ENCODE peak calls at places on chromosomes 3 and 15, in four cellular contexts. One of them, this sample, is unnamed.
A peak's percentile ranks its signal among the peaks of the same experiment; 100 is the strongest.

GRCh38 chr15:88918738-88919137 is 5.6 kb upstream of the MFGE8 start:
- DNase-seq in Panc1: peak; percentile 95
- DNase-seq in NCI-H1092: no peak
- DNase-seq in psoas muscle: peak; percentile 88
- DNase-seq in this sample: peak; percentile 90

GRCh38 chr3:44339990-44340389 is 1.4 kb downstream of the TCAIM start:
- DNase-seq in Panc1: no peak
- DNase-seq in NCI-H1092: no peak
- DNase-seq in psoas muscle: no peak
- DNase-seq in this sample: no peak

GRCh38 chr3:99579246-99579645 is 59.1 kb upstream of the COL8A1 start:
- DNase-seq in Panc1: no peak
- DNase-seq in NCI-H1092: no peak
- DNase-seq in psoas muscle: no peak
- DNase-seq in this sample: no peak

GRCh38 chr3:64084640-64085039 is 61.3 kb upstream of the PSMD6 start:
- DNase-seq in Panc1: no peak
- DNase-seq in NCI-H1092: no peak
- DNase-seq in psoas muscle: no peak
- DNase-seq in this sample: peak; percentile 26

GRCh38 chr3:187261541-187261969 is 30.0 kb downstream of the MASP1 start:
- DNase-seq in Panc1: no peak
- DNase-seq in NCI-H1092: no peak
- DNase-seq in psoas muscle: no peak
- DNase-seq in this sample: no peak

GRCh38 chr15:27398631-27399030 is 427.6 kb downstream of the GABRG3 start:
- DNase-seq in Panc1: no peak
- DNase-seq in NCI-H1092: no peak
- DNase-seq in psoas muscle: no peak
- DNase-seq in this sample: no peak

GRCh38 chr15:84668221-84668982 is 10.4 kb upstream of the NMB start:
- DNase-seq in Panc1: no peak
- DNase-seq in NCI-H1092: no peak
- DNase-seq in psoas muscle: no peak
- DNase-seq in this sample: no peak

GRCh38 chr3:149473991-149474819 is at the start of gene TM4SF4:
- DNase-seq in Panc1: no peak
- DNase-seq in NCI-H1092: no peak
- DNase-seq in psoas muscle: no peak
- DNase-seq in this sample: no peak

GRCh38 chr3:142853270-142854163 is 35.4 kb downstream of the PCOLCE2 start:
- DNase-seq in Panc1: no peak
- DNase-seq in NCI-H1092: no peak
- DNase-seq in psoas muscle: peak; percentile 57
- DNase-seq in this sample: peak; percentile 24

GRCh38 chr3:189389346-189389745 is 217.6 kb downstream of the TPRG1 start:
- DNase-seq in Panc1: no peak
- DNase-seq in NCI-H1092: no peak
- DNase-seq in psoas muscle: no peak
- DNase-seq in this sample: no peak

GRCh38 chr15:54365001-54365400 is 386.8 kb downstream of the UNC13C start:
- DNase-seq in Panc1: no peak
- DNase-seq in NCI-H1092: no peak
- DNase-seq in psoas muscle: no peak
- DNase-seq in this sample: no peak

GRCh38 chr15:58966698-58967097 is 20.8 kb upstream of the RNF111 start:
- DNase-seq in Panc1: no peak
- DNase-seq in NCI-H1092: no peak
- DNase-seq in psoas muscle: no peak
- DNase-seq in this sample: no peak

GRCh38 chr3:66831931-66832330 is 166.2 kb upstream of the KBTBD8 start:
- DNase-seq in Panc1: no peak
- DNase-seq in NCI-H1092: no peak
- DNase-seq in psoas muscle: no peak
- DNase-seq in this sample: no peak

GRCh38 chr15:64105113-64105704 is 9.4 kb downstream of the SNX1 start:
- DNase-seq in Panc1: no peak
- DNase-seq in NCI-H1092: no peak
- DNase-seq in psoas muscle: no peak
- DNase-seq in this sample: no peak

GRCh38 chr3:54278960-54279359 is 156.6 kb downstream of the CACNA2D3 start:
- DNase-seq in Panc1: no peak
- DNase-seq in NCI-H1092: no peak
- DNase-seq in psoas muscle: no peak
- DNase-seq in this sample: peak; percentile 22

GRCh38 chr3:120568624-120569023 is 27.5 kb upstream of the NDUFB4 start:
- DNase-seq in Panc1: no peak
- DNase-seq in NCI-H1092: no peak
- DNase-seq in psoas muscle: no peak
- DNase-seq in this sample: no peak

GRCh38 chr15:38079236-38079635 is 144.8 kb downstream of the TMCO5A start:
- DNase-seq in Panc1: no peak
- DNase-seq in NCI-H1092: no peak
- DNase-seq in psoas muscle: no peak
- DNase-seq in this sample: no peak

This sample was measured in HCT116.